ENCODE peak calls at places on chromosomes 16 and 17, in six cellular contexts. D, C, V, E, R and O are unnamed samples.

GRCh38 chr16:11799509-11800384 is 2.7 kb upstream of the ZC3H7A start:
- DNase-seq in V (no peak), E (no peak), D (no peak), C (peak; percentile 36), R (no peak), O (no peak)

GRCh38 chr17:3295632-3296031 is 2.5 kb downstream of the OR3A1 start:
- DNase-seq in E (no peak), R (no peak), V (no peak), D (no peak), C (no peak), O (no peak)

GRCh38 chr17:31487648-31488263 is 96.3 kb downstream of the RAB11FIP4 start:
- DNase-seq in V (peak; percentile 56), E (peak; percentile 91), C (peak; percentile 95), R (peak; percentile 69), D (peak; percentile 10), O (no peak)

GRCh38 chr17:76537288-76537577 is 276 bp downstream of the CYGB start:
- DNase-seq in C (no peak), D (no peak), R (no peak), V (no peak), E (no peak), O (no peak)

GRCh38 chr17:15914400-15915165 is 30.3 kb upstream of the ADORA2B start:
- DNase-seq in R (no peak), C (no peak), E (no peak), D (peak; percentile 87), V (no peak), O (peak; percentile 22)

GRCh38 chr17:56142325-56142724 is 10.9 kb upstream of the ANKFN1 start:
- DNase-seq in D (no peak), C (no peak), V (no peak), E (peak; percentile 66), R (no peak), O (no peak)

GRCh38 chr16:4245400-4245799 is 3.5 kb upstream of the SRL start:
- DNase-seq in V (no peak), R (no peak), E (no peak), C (no peak), D (no peak), O (no peak)

GRCh38 chr17:72423718-72424117 is 302.9 kb downstream of the SOX9 start:
- DNase-seq in D (no peak), E (no peak), V (no peak), R (no peak), C (no peak), O (no peak)

GRCh38 chr17:63529711-63530556 is 6.8 kb downstream of the KCNH6 start:
- DNase-seq in E (no peak), R (no peak), V (no peak), D (no peak), C (no peak), O (no peak)

GRCh38 chr17:19629449-19629848 is 19.1 kb upstream of the ALDH3A2 start:
- DNase-seq in R (no peak), D (no peak), C (no peak), V (no peak), E (no peak), O (no peak)

GRCh38 chr17:66228887-66229782 is at the start of gene APOH:
- DNase-seq in V (no peak), D (no peak), E (no peak), R (peak; percentile 18), C (no peak), O (no peak)

GRCh38 chr16:80577485-80578280 is 36.9 kb downstream of the DYNLRB2 start:
- DNase-seq in E (no peak), R (no peak), V (no peak), C (no peak), D (no peak), O (no peak)

GRCh38 chr16:9159839-9160550 is 68.6 kb downstream of the HAPSTR1 start:
- DNase-seq in R (peak; percentile 35), V (peak; percentile 78), C (peak; percentile 58), E (no peak), D (peak; percentile 61), O (peak; percentile 24)

GRCh38 chr17:32783602-32784001 is 93.3 kb downstream of the MYO1D start:
- DNase-seq in C (peak; percentile 68), E (no peak), V (no peak), R (peak; percentile 48), D (peak; percentile 34), O (peak; percentile 55)

GRCh38 chr17:81483085-81483861 is 29.3 kb downstream of the ACTG1 start:
- DNase-seq in D (no peak), C (peak; percentile 51), V (no peak), R (no peak), E (no peak), O (no peak)

GRCh38 chr17:34755371-34755770 is 176.0 kb downstream of the TMEM132E start:
- DNase-seq in R (no peak), C (no peak), V (no peak), E (peak; percentile 44), D (no peak), O (no peak)

GRCh38 chr17:18356624-18357023 is 6.7 kb downstream of the SHMT1 start:
- DNase-seq in E (no peak), D (no peak), C (no peak), R (no peak), V (no peak), O (no peak)

GRCh38 chr17:50359005-50359699 is 13.2 kb downstream of the XYLT2 start:
- DNase-seq in R (no peak), C (no peak), V (no peak), E (no peak), D (no peak), O (no peak)

GRCh38 chr16:85683363-85683762 is 5.4 kb downstream of the GINS2 start:
- DNase-seq in V (no peak), E (no peak), R (no peak), C (no peak), D (no peak), O (no peak)

GRCh38 chr17:38430316-38430715 is 2.1 kb downstream of the ARHGAP23 start:
- DNase-seq in V (no peak), C (no peak), D (no peak), E (no peak), R (no peak), O (no peak)

GRCh38 chr17:42409467-42410351 is 13.3 kb downstream of the CAVIN1 start:
- DNase-seq in C (no peak), D (peak; percentile 71), E (peak; percentile 95), R (peak; percentile 38), V (no peak), O (no peak)

GRCh38 chr16:17313085-17313611 is 157.6 kb downstream of the XYLT1 start:
- DNase-seq in D (no peak), E (no peak), R (no peak), V (peak; percentile 34), C (no peak), O (peak; percentile 85)

GRCh38 chr16:88634141-88634993 is 4.0 kb upstream of the IL17C start:
- DNase-seq in V (peak; percentile 69), D (peak; percentile 32), R (peak; percentile 26), E (no peak), C (peak; percentile 76), O (no peak)

GRCh38 chr16:84058664-84059063 is 16.1 kb upstream of the SLC38A8 start:
- DNase-seq in C (no peak), V (no peak), E (no peak), D (no peak), R (no peak), O (no peak)

GRCh38 chr16:4989391-4990006 is 31.4 kb downstream of the SEC14L5 start:
- DNase-seq in V (no peak), E (no peak), C (no peak), R (no peak), D (no peak), O (no peak)

GRCh38 chr17:67443931-67444597 is 67.0 kb downstream of the PITPNC1 start:
- DNase-seq in E (no peak), R (no peak), D (no peak), C (no peak), V (no peak), O (peak; percentile 56)

GRCh38 chr16:49637933-49638695 is 217.8 kb downstream of the ZNF423 start:
- DNase-seq in V (no peak), R (no peak), D (no peak), C (no peak), E (no peak), O (no peak)

GRCh38 chr17:80468781-80469533 is 7.5 kb downstream of the NPTX1 start:
- DNase-seq in R (no peak), V (no peak), D (no peak), C (peak; percentile 44), E (no peak), O (no peak)

GRCh38 chr16:56576585-56577299 is 11.9 kb downstream of the MT4 start:
- DNase-seq in D (peak; percentile 31), V (peak; percentile 69), C (peak; percentile 78), R (peak; percentile 25), E (peak; percentile 82), O (peak; percentile 57)

GRCh38 chr17:71412803-71413202 is 708.0 kb upstream of the SOX9 start:
- DNase-seq in E (no peak), C (peak; percentile 84), V (no peak), R (peak; percentile 88), D (peak; percentile 95), O (peak; percentile 8)

GRCh38 chr17:81519284-81520020 is 6.9 kb upstream of the ACTG1 start:
- DNase-seq in D (no peak), C (peak; percentile 78), R (peak; percentile 25), E (peak; percentile 77), V (no peak), O (no peak)

GRCh38 chr16:8736123-8736680 is 61.2 kb downstream of the TMEM186 start:
- DNase-seq in D (no peak), C (no peak), R (no peak), E (no peak), V (no peak), O (no peak)

GRCh38 chr16:19745286-19746018 is 27.4 kb downstream of the IQCK start:
- DNase-seq in D (no peak), C (no peak), V (no peak), R (no peak), E (peak; percentile 44), O (peak; percentile 35)

GRCh38 chr17:82019905-82020873 is 2.5 kb downstream of the CENPX start:
- DNase-seq in C (peak; percentile 86), E (no peak), D (no peak), V (peak; percentile 84), R (peak; percentile 14), O (no peak)

GRCh38 chr16:58428621-58429557 is 36.6 kb downstream of the GINS3 start:
- DNase-seq in V (no peak), E (no peak), D (no peak), R (no peak), C (no peak), O (no peak)